ENCODE peak calls at places on chromosomes 13 and 19, in four cellular contexts. One of them, this sample, is unnamed.
A peak's percentile ranks its signal among the peaks of the same experiment; 100 is the strongest.

GRCh38 chr13:114311908-114312307 is 2.4 kb upstream of the CHAMP1 start:
- DNase-seq in endothelial cell of umbilical vein: no peak
- DNase-seq in breast epithelium: no peak
- DNase-seq in psoas muscle: no peak
- DNase-seq in this sample: no peak

GRCh38 chr13:84776578-84776977 is 894.3 kb upstream of the SLITRK1 start:
- DNase-seq in endothelial cell of umbilical vein: no peak
- DNase-seq in breast epithelium: no peak
- DNase-seq in psoas muscle: no peak
- DNase-seq in this sample: no peak

GRCh38 chr13:83780201-83780600 is 102.1 kb downstream of the SLITRK1 start:
- DNase-seq in endothelial cell of umbilical vein: no peak
- DNase-seq in breast epithelium: no peak
- DNase-seq in psoas muscle: no peak
- DNase-seq in this sample: no peak

GRCh38 chr13:102707465-102707864 is 12.6 kb upstream of the METTL21C start:
- DNase-seq in endothelial cell of umbilical vein: peak; percentile 93
- DNase-seq in breast epithelium: no peak
- DNase-seq in psoas muscle: no peak
- DNase-seq in this sample: no peak

GRCh38 chr19:4524808-4525562 is 6.7 kb upstream of the PLIN4 start:
- DNase-seq in endothelial cell of umbilical vein: peak; percentile 31
- DNase-seq in breast epithelium: no peak
- DNase-seq in psoas muscle: peak; percentile 69
- DNase-seq in this sample: peak; percentile 63

GRCh38 chr13:27005556-27005955 is 166.1 kb downstream of the USP12 start:
- DNase-seq in endothelial cell of umbilical vein: no peak
- DNase-seq in breast epithelium: no peak
- DNase-seq in psoas muscle: no peak
- DNase-seq in this sample: no peak

GRCh38 chr19:46674416-46675178 is 13.6 kb upstream of the DACT3 start:
- DNase-seq in endothelial cell of umbilical vein: peak; percentile 36
- DNase-seq in breast epithelium: no peak
- DNase-seq in psoas muscle: no peak
- DNase-seq in this sample: no peak

GRCh38 chr19:4722671-4723464 is 774 bp downstream of the DPP9 start:
- DNase-seq in endothelial cell of umbilical vein: peak; percentile 30
- DNase-seq in breast epithelium: no peak
- DNase-seq in psoas muscle: no peak
- DNase-seq in this sample: no peak

GRCh38 chr13:73303858-73304257 is 245.1 kb downstream of the KLF5 start:
- DNase-seq in endothelial cell of umbilical vein: no peak
- DNase-seq in breast epithelium: no peak
- DNase-seq in psoas muscle: no peak
- DNase-seq in this sample: no peak

GRCh38 chr19:8576273-8576993 is 809 bp downstream of the MYO1F start:
- DNase-seq in endothelial cell of umbilical vein: no peak
- DNase-seq in breast epithelium: no peak
- DNase-seq in psoas muscle: no peak
- DNase-seq in this sample: no peak

GRCh38 chr13:57311009-57311586 is 144.1 kb downstream of the PRR20E start:
- DNase-seq in endothelial cell of umbilical vein: no peak
- DNase-seq in breast epithelium: no peak
- DNase-seq in psoas muscle: no peak
- DNase-seq in this sample: no peak

GRCh38 chr13:80109313-80109712 is 231.6 kb downstream of the SPRY2 start:
- DNase-seq in endothelial cell of umbilical vein: peak; percentile 36
- DNase-seq in breast epithelium: no peak
- DNase-seq in psoas muscle: no peak
- DNase-seq in this sample: no peak

GRCh38 chr13:43835701-43836100 is 43.8 kb downstream of the CCDC122 start:
- DNase-seq in endothelial cell of umbilical vein: no peak
- DNase-seq in breast epithelium: no peak
- DNase-seq in psoas muscle: no peak
- DNase-seq in this sample: no peak

GRCh38 chr13:75544681-75545333 is 4.8 kb upstream of the UCHL3 start:
- DNase-seq in endothelial cell of umbilical vein: no peak
- DNase-seq in breast epithelium: no peak
- DNase-seq in psoas muscle: no peak
- DNase-seq in this sample: no peak

GRCh38 chr13:20288561-20288960 is 56.4 kb upstream of the GJB6 start:
- DNase-seq in endothelial cell of umbilical vein: no peak
- DNase-seq in breast epithelium: no peak
- DNase-seq in psoas muscle: no peak
- DNase-seq in this sample: no peak

GRCh38 chr13:30831515-30831914 is 74.6 kb upstream of the MEDAG start:
- DNase-seq in endothelial cell of umbilical vein: no peak
- DNase-seq in breast epithelium: no peak
- DNase-seq in psoas muscle: no peak
- DNase-seq in this sample: no peak

GRCh38 chr19:40612831-40613668 is 11.9 kb downstream of the LTBP4 start:
- DNase-seq in endothelial cell of umbilical vein: no peak
- DNase-seq in breast epithelium: no peak
- DNase-seq in psoas muscle: no peak
- DNase-seq in this sample: peak; percentile 62

GRCh38 chr13:112052213-112052612 is 14.7 kb upstream of the SOX1 start:
- DNase-seq in endothelial cell of umbilical vein: no peak
- DNase-seq in breast epithelium: no peak
- DNase-seq in psoas muscle: no peak
- DNase-seq in this sample: no peak

GRCh38 chr19:38838208-38838985 is 6.8 kb upstream of the ECH1 start:
- DNase-seq in endothelial cell of umbilical vein: no peak
- DNase-seq in breast epithelium: no peak
- DNase-seq in psoas muscle: no peak
- DNase-seq in this sample: no peak

GRCh38 chr19:4922530-4923378 is 13.5 kb downstream of the UHRF1 start:
- DNase-seq in endothelial cell of umbilical vein: no peak
- DNase-seq in breast epithelium: no peak
- DNase-seq in psoas muscle: no peak
- DNase-seq in this sample: no peak

GRCh38 chr13:48783181-48783630 is 129.5 kb downstream of the CYSLTR2 start:
- DNase-seq in endothelial cell of umbilical vein: peak; percentile 34
- DNase-seq in breast epithelium: no peak
- DNase-seq in psoas muscle: peak; percentile 58
- DNase-seq in this sample: no peak

GRCh38 chr19:16205205-16206045 is 7.7 kb downstream of the AP1M1 start:
- DNase-seq in endothelial cell of umbilical vein: no peak
- DNase-seq in breast epithelium: no peak
- DNase-seq in psoas muscle: peak; percentile 13
- DNase-seq in this sample: no peak

GRCh38 chr13:25377244-25377962 is 5.6 kb downstream of the ATP8A2 start:
- DNase-seq in endothelial cell of umbilical vein: no peak
- DNase-seq in breast epithelium: no peak
- DNase-seq in psoas muscle: no peak
- DNase-seq in this sample: no peak

GRCh38 chr13:25371608-25372274 is at the start of gene ATP8A2:
- DNase-seq in endothelial cell of umbilical vein: no peak
- DNase-seq in breast epithelium: no peak
- DNase-seq in psoas muscle: no peak
- DNase-seq in this sample: no peak

GRCh38 chr13:25378528-25378927 is 6.8 kb downstream of the ATP8A2 start:
- DNase-seq in endothelial cell of umbilical vein: no peak
- DNase-seq in breast epithelium: no peak
- DNase-seq in psoas muscle: no peak
- DNase-seq in this sample: no peak

GRCh38 chr13:25372275-25373081 is 704 bp downstream of the ATP8A2 start:
- DNase-seq in endothelial cell of umbilical vein: no peak
- DNase-seq in breast epithelium: no peak
- DNase-seq in psoas muscle: no peak
- DNase-seq in this sample: no peak

DNA sequence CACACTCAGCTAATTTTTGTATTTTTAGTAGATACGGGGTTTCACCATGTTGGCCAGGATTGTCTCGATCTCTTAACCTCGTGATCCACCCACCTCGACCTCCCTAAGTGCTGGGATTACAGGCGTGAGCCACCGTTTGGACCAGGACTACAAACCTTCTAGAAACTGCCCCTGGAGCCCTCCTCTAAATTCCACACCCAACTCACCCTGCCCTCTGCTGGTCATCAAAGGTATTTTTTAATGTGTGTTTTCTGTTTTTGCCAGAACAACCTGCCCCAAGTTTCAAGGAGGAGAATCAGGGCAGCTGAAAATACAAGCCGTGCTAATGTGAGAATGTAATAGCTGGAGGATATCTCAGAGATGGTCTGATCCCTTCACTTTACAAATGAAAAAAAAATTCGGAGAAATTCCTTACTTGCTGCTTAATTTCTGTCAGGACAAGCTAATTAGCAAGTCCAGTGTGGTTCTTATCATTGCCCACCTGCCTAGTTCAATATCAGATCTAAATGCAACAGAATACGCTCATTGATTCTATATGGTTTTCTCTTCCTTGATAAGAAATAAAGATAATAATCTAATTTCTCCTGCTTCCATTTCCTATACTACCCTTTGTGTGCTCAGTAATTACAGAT is 4.1 kb downstream of the ATP8A2 start:
- DNase-seq in endothelial cell of umbilical vein: peak; percentile 51
- DNase-seq in breast epithelium: no peak
- DNase-seq in psoas muscle: no peak
- DNase-seq in this sample: peak; percentile 17
- TF ChIP-seq CTCF in endothelial cell of umbilical vein: peak; percentile 62
- TF ChIP-seq CTCF in breast epithelium: peak; percentile 53
- TF ChIP-seq CTCF in psoas muscle: peak; percentile 47
- TF ChIP-seq CTCF in this sample: peak; percentile 74

GRCh38 chr13:45143346-45143751 is 23.0 kb downstream of the GTF2F2 start:
- DNase-seq in endothelial cell of umbilical vein: no peak
- DNase-seq in breast epithelium: no peak
- DNase-seq in psoas muscle: no peak
- DNase-seq in this sample: no peak
- H3K9me3 ChIP-seq in endothelial cell of umbilical vein: no peaks in the 10 kb centered on the region
- H3K9me3 ChIP-seq in breast epithelium: no peaks in the 10 kb centered on the region
- H3K9me3 ChIP-seq in psoas muscle: no peaks in the 10 kb centered on the region
- H3K9me3 ChIP-seq in this sample: no peaks in the 10 kb centered on the region

GRCh38 chr13:100789025-100789424 is 114.4 kb upstream of the TMTC4 start:
- DNase-seq in endothelial cell of umbilical vein: no peak
- DNase-seq in breast epithelium: no peak
- DNase-seq in psoas muscle: no peak
- DNase-seq in this sample: no peak

GRCh38 chr13:100790405-100790804 is 115.8 kb upstream of the TMTC4 start:
- DNase-seq in endothelial cell of umbilical vein: no peak
- DNase-seq in breast epithelium: no peak
- DNase-seq in psoas muscle: no peak
- DNase-seq in this sample: no peak

GRCh38 chr13:100788540-100788939 is 113.9 kb upstream of the TMTC4 start:
- DNase-seq in endothelial cell of umbilical vein: no peak
- DNase-seq in breast epithelium: no peak
- DNase-seq in psoas muscle: no peak
- DNase-seq in this sample: no peak

GRCh38 chr13:100789968-100790367 is 115.4 kb upstream of the TMTC4 start:
- DNase-seq in endothelial cell of umbilical vein: no peak
- DNase-seq in breast epithelium: no peak
- DNase-seq in psoas muscle: no peak
- DNase-seq in this sample: no peak

DNA sequence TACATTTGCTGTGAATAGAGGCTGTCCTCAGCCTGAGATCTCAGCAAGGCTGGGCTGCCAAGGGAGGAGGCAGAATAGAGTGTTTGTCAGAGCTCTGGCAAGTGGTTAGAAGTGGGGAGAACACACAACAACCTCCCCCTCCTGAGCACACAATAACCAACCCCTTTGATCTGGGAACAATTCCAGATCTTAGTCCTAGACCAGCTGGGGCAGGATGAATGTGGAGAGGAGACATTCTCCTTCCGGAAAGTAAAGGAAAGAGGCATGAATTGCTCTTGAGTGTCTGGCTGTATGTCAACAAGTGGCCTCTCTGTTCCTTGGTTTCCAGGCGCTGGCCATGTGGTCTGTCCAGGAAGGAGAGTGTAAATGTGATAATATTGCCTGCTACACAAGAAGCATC is 114.9 kb upstream of the TMTC4 start:
- DNase-seq in endothelial cell of umbilical vein: peak; percentile 5
- DNase-seq in breast epithelium: no peak
- DNase-seq in psoas muscle: no peak
- DNase-seq in this sample: no peak
- H3K27ac ChIP-seq in endothelial cell of umbilical vein: no peak overlapping the region
- H3K27ac ChIP-seq in breast epithelium: peak overlapping the region; percentile 32
- H3K27ac ChIP-seq in psoas muscle: no peak overlapping the region
- H3K27ac ChIP-seq in this sample: no peak overlapping the region

DNA sequence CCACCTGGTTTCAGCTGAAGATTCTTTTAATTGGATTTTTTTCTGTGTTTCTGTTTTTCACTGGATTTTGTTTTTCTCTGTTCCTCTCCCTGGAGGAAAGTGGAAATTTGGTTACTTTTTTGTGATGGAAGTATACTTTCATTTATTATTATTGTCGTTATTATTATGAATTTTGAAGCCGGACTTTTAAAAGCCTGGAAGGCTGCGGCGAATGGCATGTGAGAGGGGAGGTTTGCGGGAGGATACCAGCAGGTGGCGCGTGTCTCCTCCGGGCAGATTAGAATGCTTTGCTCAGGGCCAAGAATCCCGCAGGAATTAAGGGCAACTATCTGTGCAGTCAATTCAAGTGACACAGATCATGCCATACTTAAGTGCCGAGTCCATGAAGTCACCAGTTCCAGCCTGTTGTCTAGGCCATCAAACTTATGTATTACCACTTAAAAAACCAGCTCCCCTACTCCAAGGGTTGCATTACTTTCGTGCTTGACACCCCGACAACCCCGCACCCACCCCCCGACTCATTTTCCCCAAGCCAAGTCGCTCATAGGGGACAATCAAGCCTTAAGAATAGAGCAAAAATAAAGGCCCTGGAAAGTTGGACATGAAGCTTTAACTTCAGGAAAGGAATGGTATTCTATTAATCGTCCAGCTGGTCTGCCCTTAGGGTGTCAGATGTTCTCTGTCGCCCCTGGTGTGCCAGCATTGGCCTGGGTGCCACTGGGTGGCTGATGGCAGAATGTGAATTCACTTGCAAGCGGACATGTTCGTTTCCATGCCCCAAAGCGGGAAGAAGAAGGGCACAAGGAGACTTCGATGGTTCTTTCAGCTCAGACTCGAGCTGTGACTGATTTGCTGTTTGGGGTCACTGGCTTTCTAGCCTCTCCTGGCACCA is 1.3 kb upstream of the LRCH1 start:
- DNase-seq in endothelial cell of umbilical vein: peak; percentile 65
- DNase-seq in breast epithelium: peak; percentile 83
- DNase-seq in psoas muscle: peak; percentile 78
- DNase-seq in this sample: peak; percentile 70
- TF ChIP-seq CTCF in endothelial cell of umbilical vein: peak; percentile 83
- TF ChIP-seq CTCF in breast epithelium: peak; percentile 63
- TF ChIP-seq CTCF in psoas muscle: peak; percentile 89
- TF ChIP-seq CTCF in this sample: peak; percentile 96